ENCODE peak calls at places on chromosomes 13 and 19, in five cellular contexts. S is A549, Z is HEK293T, W is HepG2, P is K562. E is an unnamed sample.

GRCh38 chr13:35164324-35164932 is 222.4 kb downstream of the NBEA start:
- DNase-seq in Z (peak; percentile 37), S (peak; percentile 38), W (peak; percentile 20), P (peak; percentile 6), E (peak; percentile 27)

GRCh38 chr13:21079761-21080730 is 18.7 kb upstream of the LATS2 start:
- DNase-seq in S (no peak), P (no peak), W (peak; percentile 19), Z (no peak), E (peak; percentile 93)

GRCh38 chr19:39645800-39646411 is 9.8 kb upstream of the LGALS16 start:
- DNase-seq in Z (no peak), W (peak; percentile 17), S (no peak), P (no peak), E (peak; percentile 15)

GRCh38 chr19:36101550-36102327 is 9.2 kb upstream of the OVOL3 start:
- DNase-seq in P (no peak), S (no peak), W (no peak), Z (no peak), E (no peak)

GRCh38 chr13:64453831-64454230 is 2776.3 kb downstream of the PCDH9 start:
- DNase-seq in Z (peak; percentile 30), S (no peak), W (no peak), P (no peak), E (peak; percentile 1)

GRCh38 chr19:3015126-3016057 is 13.7 kb downstream of the TLE2 start:
- DNase-seq in W (no peak), S (no peak), P (no peak), Z (no peak), E (no peak)

GRCh38 chr13:27258637-27259377 is 7.4 kb downstream of the RPL21 start:
- DNase-seq in Z (no peak), W (no peak), P (no peak), S (no peak), E (no peak)

GRCh38 chr19:17136026-17136425 is 60.4 kb downstream of the MYO9B start:
- DNase-seq in Z (no peak), S (no peak), W (no peak), P (no peak), E (no peak)

GRCh38 chr13:38398810-38399493 is 49.3 kb downstream of the UFM1 start:
- DNase-seq in P (no peak), W (no peak), S (no peak), Z (no peak), E (peak; percentile 39)

GRCh38 chr19:813359-814107 is 8.2 kb downstream of the PLPPR3 start:
- DNase-seq in Z (no peak), S (no peak), W (no peak), P (no peak), E (no peak)

GRCh38 chr13:44929691-44930090 is 59.6 kb downstream of the NUFIP1 start:
- DNase-seq in W (no peak), P (no peak), Z (no peak), S (no peak), E (no peak)

GRCh38 chr19:8261881-8262280 is 46.3 kb downstream of the CD320 start:
- DNase-seq in P (no peak), S (no peak), Z (no peak), W (no peak), E (no peak)

GRCh38 chr19:9427941-9428340 is 7.4 kb downstream of the ZNF266 start:
- DNase-seq in W (no peak), Z (no peak), P (no peak), S (no peak), E (no peak)

GRCh38 chr19:48103922-48104321 is 6.7 kb downstream of the PLA2G4C start:
- DNase-seq in P (no peak), Z (no peak), W (no peak), S (no peak), E (no peak)

GRCh38 chr19:2049741-2050348 is 1.2 kb downstream of the MKNK2 start:
- DNase-seq in S (peak; percentile 76), W (peak; percentile 75), P (peak; percentile 42), Z (no peak), E (peak; percentile 61)

GRCh38 chr19:8569066-8569761 is 8.0 kb downstream of the MYO1F start:
- DNase-seq in Z (no peak), P (peak; percentile 76), S (peak; percentile 64), W (no peak), E (peak; percentile 96)

GRCh38 chr19:27774337-27774736 is 1438.6 kb downstream of the UQCRFS1 start:
- DNase-seq in S (peak; percentile 70), P (no peak), W (no peak), Z (peak; percentile 19), E (no peak)

GRCh38 chr13:97834255-97834654 is 119.2 kb upstream of the IPO5 start:
- DNase-seq in S (no peak), P (no peak), Z (no peak), W (no peak), E (no peak)

GRCh38 chr19:10624585-10624984 is 768 bp upstream of the SLC44A2 start:
- DNase-seq in S (no peak), Z (no peak), P (no peak), W (no peak), E (no peak)

GRCh38 chr13:101301053-101301452 is 115.3 kb downstream of the NALCN start:
- DNase-seq in W (no peak), P (no peak), Z (no peak), S (no peak), E (no peak)

GRCh38 chr13:40060318-40061007 is 405.0 kb downstream of the COG6 start:
- DNase-seq in Z (no peak), W (no peak), P (no peak), S (no peak), E (no peak)

GRCh38 chr19:49502866-49503581 is 6.8 kb downstream of the RPS11 start:
- DNase-seq in W (peak; percentile 74), Z (peak; percentile 52), S (peak; percentile 79), P (peak; percentile 56), E (peak; percentile 81)
- TF ChIP-seq BHLHE40 in W (no peak), Z (no peak), S (no peak), P (no peak), E (no peak)

GRCh38 chr19:33434886-33435705 is 61.6 kb downstream of the CEBPG start:
- DNase-seq in Z (no peak), W (no peak), S (no peak), P (no peak), E (peak; percentile 32)
- TF ChIP-seq BHLHE40 in Z (no peak), W (no peak), S (no peak), P (no peak), E (no peak)

DNA sequence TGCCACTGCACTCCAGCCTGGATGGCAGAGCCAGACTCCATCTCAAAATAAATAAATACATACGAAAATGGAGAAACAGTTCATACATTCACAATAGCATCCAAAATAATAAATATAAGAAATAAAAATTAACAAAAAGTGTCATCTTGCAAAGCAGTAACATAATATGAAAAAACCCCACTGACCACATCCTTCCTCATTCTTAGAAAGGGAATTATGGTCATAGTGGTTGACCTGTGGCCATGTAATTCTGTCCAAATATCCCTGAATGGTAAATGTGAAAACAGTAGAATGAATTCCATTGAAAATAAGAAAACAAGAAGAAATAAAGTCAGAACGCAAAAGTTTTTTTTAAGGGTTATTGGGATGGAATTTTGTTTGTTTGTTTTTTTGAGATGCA is 7.0 kb upstream of the CDC42EP5 start:
- DNase-seq in S (no peak), W (no peak), P (no peak), Z (no peak), E (no peak)
- TF ChIP-seq BHLHE40 in S (no peak), W (no peak), P (no peak), Z (no peak), E (no peak)

DNA sequence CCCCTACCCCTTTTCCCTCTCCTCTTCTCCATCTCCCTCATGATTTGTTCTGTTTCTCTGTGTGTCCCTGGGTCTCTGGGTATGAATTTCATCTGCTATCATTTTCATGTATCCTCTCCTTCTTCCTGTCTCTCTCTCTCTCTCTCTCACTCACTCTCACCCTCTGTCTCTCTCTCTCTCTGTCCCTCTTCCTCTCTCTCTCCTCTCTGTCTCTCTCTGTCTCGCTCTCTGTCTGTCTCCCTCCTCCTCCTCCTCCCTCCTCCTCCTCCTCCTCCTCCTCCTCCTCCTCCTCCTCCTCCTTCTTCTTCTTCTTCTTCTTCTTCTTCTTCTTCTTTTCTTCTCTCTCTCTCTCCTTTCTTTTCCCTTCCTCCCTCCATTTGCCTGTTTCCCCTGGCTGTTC is 3.3 kb upstream of the CACNG7 start:
- DNase-seq in W (no peak), P (no peak), S (no peak), Z (no peak), E (no peak)
- TF ChIP-seq BHLHE40 in W (no peak), P (no peak), S (no peak), Z (no peak), E (no peak)

DNA sequence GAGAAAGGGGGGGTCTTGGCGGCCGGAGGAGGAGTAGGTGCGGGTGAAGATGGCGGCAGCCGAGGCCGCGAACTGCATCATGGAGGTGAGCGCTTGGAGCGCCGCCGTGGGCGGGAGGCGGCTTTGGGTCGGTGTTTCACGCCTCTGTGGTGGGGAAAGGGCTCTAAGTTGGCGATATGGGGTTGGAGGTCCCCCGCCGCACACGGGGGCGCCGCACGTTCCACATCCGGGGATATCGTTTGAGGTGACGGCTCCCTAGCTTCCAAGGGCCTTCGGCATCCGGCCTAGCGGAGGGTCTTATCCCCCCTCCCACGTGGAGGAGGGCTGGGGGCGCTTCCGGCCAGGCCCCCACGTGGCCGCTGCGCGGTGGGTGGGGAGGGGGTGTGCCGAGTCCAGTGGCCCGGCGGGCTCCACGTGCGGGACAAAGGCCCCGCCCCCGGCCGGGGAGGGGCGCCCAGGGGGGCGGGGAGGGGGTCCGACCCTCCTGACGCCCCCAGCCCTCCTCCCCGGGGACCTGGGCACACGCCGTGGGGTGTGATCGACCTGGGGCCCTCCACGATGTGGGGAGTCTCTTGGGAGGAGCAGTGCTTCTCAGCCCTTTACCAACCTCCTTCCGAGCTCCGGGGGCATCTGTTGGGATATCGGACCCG is at the start of gene PRMT1:
- DNase-seq in S (peak; percentile 76), W (peak; percentile 35), Z (peak; percentile 57), P (peak; percentile 77), E (no peak)
- TF ChIP-seq BHLHE40 in S (no peak), W (no peak), Z (no peak), P (peak; percentile 60), E (peak; percentile 26)